ENCODE peak calls at places on chromosomes 2 and 18, in six cellular contexts. R is HCT116, J is SK-N-SH, Y is GM23248, F is OCI-LY7, Z is PC-9. T is an unnamed sample.

GRCh38 chr2:206521612-206522011 is 78.3 kb downstream of the ADAM23 start:
- DNase-seq in F (no peak), R (no peak), Z (no peak), Y (no peak), J (no peak), T (no peak)

GRCh38 chr2:30412392-30413321 is 34.4 kb upstream of the LCLAT1 start:
- DNase-seq in J (peak; percentile 73), Y (no peak), Z (no peak), F (no peak), R (no peak), T (peak; percentile 49)

GRCh38 chr18:66077066-66077465 is 326.3 kb downstream of the CDH7 start:
- DNase-seq in Z (no peak), R (no peak), Y (no peak), J (no peak), F (no peak), T (no peak)

GRCh38 chr18:7565677-7566076 is 1.4 kb upstream of the PTPRM start:
- DNase-seq in F (no peak), Z (no peak), Y (no peak), R (no peak), J (no peak), T (no peak)

GRCh38 chr18:60982296-60982695 is 350.9 kb upstream of the CDH20 start:
- DNase-seq in J (no peak), F (no peak), R (no peak), Y (no peak), Z (no peak), T (no peak)

GRCh38 chr2:163312723-163313122 is 423.1 kb downstream of the FIGN start:
- DNase-seq in F (no peak), Z (no peak), Y (no peak), J (no peak), R (no peak), T (no peak)

GRCh38 chr2:197309369-197310231 is 980 bp downstream of the ANKRD44 start:
- DNase-seq in R (no peak), J (peak; percentile 29), F (peak; percentile 63), Y (peak; percentile 33), Z (no peak), T (peak; percentile 31)

GRCh38 chr2:30354621-30355020 is 92.4 kb upstream of the LCLAT1 start:
- DNase-seq in R (no peak), Z (no peak), J (no peak), Y (peak; percentile 41), F (no peak), T (no peak)

GRCh38 chr2:224780096-224780495 is 63.9 kb upstream of the CCDC195 start:
- DNase-seq in Y (no peak), R (no peak), F (no peak), Z (no peak), J (no peak), T (no peak)

GRCh38 chr2:56267412-56267788 is 83.6 kb downstream of the CCDC85A start:
- DNase-seq in R (no peak), Y (no peak), Z (no peak), F (no peak), J (no peak), T (no peak)

GRCh38 chr2:181685150-181685688 is 4.9 kb upstream of the NEUROD1 start:
- DNase-seq in Y (peak; percentile 50), Z (peak; percentile 40), J (no peak), F (no peak), R (no peak), T (peak; percentile 36)

GRCh38 chr2:188695953-188696352 is 278.2 kb upstream of the COL3A1 start:
- DNase-seq in F (no peak), R (no peak), J (no peak), Y (peak; percentile 54), Z (no peak), T (no peak)

GRCh38 chr2:241848761-241849615 is 9.7 kb downstream of the PDCD1 start:
- DNase-seq in R (no peak), Z (peak; percentile 1), F (no peak), Y (no peak), J (peak; percentile 72), T (no peak)

GRCh38 chr18:45198526-45198925 is 416.8 kb upstream of the SLC14A2 start:
- DNase-seq in Y (peak; percentile 7), R (no peak), J (no peak), Z (no peak), F (no peak), T (no peak)

GRCh38 chr2:128638311-128638710 is 319.6 kb upstream of the HS6ST1 start:
- DNase-seq in F (no peak), Y (no peak), R (no peak), J (no peak), Z (no peak), T (no peak)
- H3K9me2 ChIP-seq in F (no peaks in the 10 kb centered on the region), Y (no peaks in the 10 kb centered on the region), R (no peaks in the 10 kb centered on the region), J (no peaks in the 10 kb centered on the region), Z (no peaks in the 10 kb centered on the region), T (no peaks in the 10 kb centered on the region)

GRCh38 chr2:7988440-7988839 is 693.4 kb upstream of the ID2 start:
- DNase-seq in Y (no peak), Z (no peak), J (no peak), R (no peak), F (no peak), T (no peak)

GRCh38 chr2:7984693-7985353 is 697.0 kb upstream of the ID2 start:
- DNase-seq in F (no peak), Z (no peak), Y (no peak), J (no peak), R (no peak), T (no peak)

GRCh38 chr2:7986431-7986830 is 695.4 kb upstream of the ID2 start:
- DNase-seq in Y (no peak), J (no peak), R (no peak), Z (no peak), F (no peak), T (no peak)

GRCh38 chr2:7983912-7984311 is 697.9 kb upstream of the ID2 start:
- DNase-seq in Z (no peak), R (no peak), Y (no peak), F (no peak), J (no peak), T (no peak)

GRCh38 chr2:7987992-7988391 is 693.9 kb upstream of the ID2 start:
- DNase-seq in J (no peak), F (no peak), Y (no peak), Z (no peak), R (no peak), T (no peak)
- H3K9me2 ChIP-seq in J (no peaks in the 10 kb centered on the region), F (no peaks in the 10 kb centered on the region), Y (no peaks in the 10 kb centered on the region), Z (no peaks in the 10 kb centered on the region), R (no peaks in the 10 kb centered on the region), T (no peaks in the 10 kb centered on the region)

DNA sequence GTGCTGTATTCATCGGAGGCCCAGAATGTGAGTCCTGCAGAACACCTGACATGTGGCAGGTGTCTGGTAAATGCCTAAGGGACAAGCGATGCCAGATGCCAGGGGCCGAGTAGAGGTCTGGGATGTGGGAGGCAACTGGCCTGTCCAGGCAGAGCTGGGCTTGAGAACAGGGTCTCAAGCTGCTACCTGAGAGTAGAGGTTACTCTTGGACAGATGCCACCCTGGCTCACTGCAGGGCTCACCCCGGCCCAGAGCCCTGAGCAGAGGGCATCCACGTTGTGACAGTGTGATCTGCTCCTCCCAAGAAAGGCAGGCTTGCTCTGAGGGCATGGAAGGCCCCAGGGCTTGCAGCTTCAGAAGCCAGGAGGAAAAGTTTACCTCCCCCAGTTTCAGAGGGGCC is 692.0 kb upstream of the ID2 start:
- DNase-seq in F (no peak), Z (no peak), R (no peak), J (no peak), Y (no peak), T (no peak)
- H3K9me2 ChIP-seq in F (no peaks in the 10 kb centered on the region), Z (no peaks in the 10 kb centered on the region), R (no peaks in the 10 kb centered on the region), J (no peaks in the 10 kb centered on the region), Y (no peaks in the 10 kb centered on the region), T (no peaks in the 10 kb centered on the region)

GRCh38 chr2:128640166-128640846 is 321.6 kb upstream of the HS6ST1 start:
- DNase-seq in R (no peak), Y (peak; percentile 14), F (no peak), Z (no peak), J (no peak), T (no peak)

GRCh38 chr2:128640847-128641360 is 322.2 kb upstream of the HS6ST1 start:
- DNase-seq in Y (no peak), J (no peak), Z (no peak), R (no peak), F (no peak), T (no peak)

GRCh38 chr2:128639693-128640092 is 321.0 kb upstream of the HS6ST1 start:
- DNase-seq in Y (peak; percentile 14), R (no peak), J (no peak), F (no peak), Z (no peak), T (no peak)

GRCh38 chr2:128637481-128638155 is 318.9 kb upstream of the HS6ST1 start:
- DNase-seq in Y (peak; percentile 30), J (no peak), F (no peak), Z (no peak), R (no peak), T (no peak)

DNA sequence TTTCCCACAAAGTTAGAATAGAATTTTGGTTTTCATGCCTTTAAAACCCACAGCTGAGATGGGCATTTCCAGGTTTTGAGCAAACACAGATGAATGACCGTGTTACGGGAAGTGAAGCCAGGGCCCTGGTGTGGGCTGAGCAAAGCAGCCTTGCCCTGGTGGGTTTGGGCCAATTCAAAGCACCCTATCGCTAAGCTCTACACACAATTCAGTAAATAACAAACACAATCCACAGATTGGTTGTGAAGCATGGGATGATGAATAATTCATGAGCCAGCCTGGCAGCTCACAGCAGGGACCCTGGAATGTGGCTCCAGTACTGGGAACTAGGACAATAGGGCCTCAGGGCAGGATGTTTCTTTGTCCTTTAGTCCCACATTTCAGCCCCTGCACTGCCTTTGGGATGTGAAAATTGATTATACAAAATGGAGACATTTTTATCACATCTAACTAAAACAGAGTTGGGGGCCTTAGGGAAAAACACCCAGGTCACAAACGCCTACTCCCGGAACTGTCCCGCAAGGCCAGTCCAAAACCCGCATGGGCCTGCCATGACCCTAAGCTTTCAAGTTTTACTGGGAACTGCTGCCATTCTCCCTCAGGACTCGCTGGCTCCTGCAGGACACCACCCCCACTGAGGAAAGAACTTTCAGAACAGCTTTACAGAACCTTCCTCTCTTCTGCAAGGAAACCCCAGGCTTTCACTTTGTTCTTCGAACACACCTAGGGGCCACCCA is 320.2 kb upstream of the HS6ST1 start:
- DNase-seq in F (no peak), R (no peak), J (peak; percentile 42), Y (peak; percentile 70), Z (no peak), T (no peak)
- H3K9me2 ChIP-seq in F (no peaks in the 10 kb centered on the region), R (no peaks in the 10 kb centered on the region), J (no peaks in the 10 kb centered on the region), Y (no peaks in the 10 kb centered on the region), Z (no peaks in the 10 kb centered on the region), T (no peaks in the 10 kb centered on the region)

DNA sequence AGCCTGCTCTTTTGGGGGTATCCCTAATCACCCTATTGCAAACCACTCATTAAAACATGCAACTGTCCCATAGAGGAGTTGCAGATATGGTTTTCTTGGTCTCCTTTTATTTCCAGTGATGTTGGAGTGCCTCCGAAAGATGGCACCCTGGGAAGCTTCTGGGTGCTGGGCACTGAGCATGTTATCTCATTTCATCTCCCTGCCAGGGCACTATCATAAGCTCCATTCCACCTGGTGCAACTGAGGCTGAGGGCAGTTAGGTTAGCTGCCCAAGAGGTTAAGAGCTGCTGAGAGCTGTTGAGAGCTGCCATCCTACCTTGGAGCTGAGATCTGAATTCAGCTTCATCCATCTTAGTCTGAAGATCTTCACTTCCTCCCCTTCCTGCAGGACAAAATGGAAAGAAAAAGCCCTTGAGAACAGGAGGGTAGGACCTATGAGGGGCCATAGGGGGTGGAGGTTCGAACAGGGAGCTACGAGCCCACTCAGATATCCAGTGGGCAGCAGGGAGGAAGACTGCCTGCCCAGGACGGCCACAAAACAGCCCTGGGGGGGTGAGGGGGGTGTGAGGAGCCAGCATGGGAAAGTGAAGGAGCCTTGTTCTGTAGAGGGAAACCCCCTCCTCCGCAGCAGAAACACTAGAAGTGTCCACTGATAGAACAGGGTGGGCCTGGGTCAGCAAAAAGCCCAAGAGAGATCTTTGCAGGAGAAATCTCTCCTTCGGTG is 202.5 kb downstream of the ZFP36L2 start:
- DNase-seq in Z (no peak), F (no peak), R (no peak), Y (no peak), J (no peak), T (no peak)
- H3K9me2 ChIP-seq in Z (no peaks in the 10 kb centered on the region), F (no peaks in the 10 kb centered on the region), R (no peaks in the 10 kb centered on the region), Y (no peaks in the 10 kb centered on the region), J (no peaks in the 10 kb centered on the region), T (no peaks in the 10 kb centered on the region)

T was measured in hepatocyte.